ENCODE peak calls at places on chromosomes 3 and 15, in eight cellular contexts. One of them, this sample, is unnamed.

GRCh38 chr3:132569580-132569979 is 27.5 kb upstream of the ACKR4 start:
- DNase-seq in lower lobe of right lung: no peak
- DNase-seq in foreskin fibroblast: no peak
- DNase-seq in effector memory CD4-positive, alpha-beta T cell: no peak
- DNase-seq in cardiac fibroblast: peak
- DNase-seq in aorta: no peak
- DNase-seq in trophoblast cell: no peak
- DNase-seq in fibroblast of mammary gland: no peak
- DNase-seq in this sample: no peak

GRCh38 chr3:12143949-12144504 is 14.7 kb downstream of the TIMP4 start:
- DNase-seq in lower lobe of right lung: peak
- DNase-seq in foreskin fibroblast: peak
- DNase-seq in effector memory CD4-positive, alpha-beta T cell: no peak
- DNase-seq in cardiac fibroblast: peak
- DNase-seq in aorta: peak
- DNase-seq in trophoblast cell: no peak
- DNase-seq in fibroblast of mammary gland: peak
- DNase-seq in this sample: peak

GRCh38 chr3:74651239-74651638 is 36.8 kb upstream of the CNTN3 start:
- DNase-seq in lower lobe of right lung: no peak
- DNase-seq in foreskin fibroblast: peak
- DNase-seq in effector memory CD4-positive, alpha-beta T cell: no peak
- DNase-seq in cardiac fibroblast: peak
- DNase-seq in aorta: no peak
- DNase-seq in trophoblast cell: no peak
- DNase-seq in fibroblast of mammary gland: peak
- DNase-seq in this sample: no peak

GRCh38 chr15:59005579-59005978 is 18.1 kb downstream of the RNF111 start:
- DNase-seq in lower lobe of right lung: no peak
- DNase-seq in foreskin fibroblast: no peak
- DNase-seq in effector memory CD4-positive, alpha-beta T cell: no peak
- DNase-seq in cardiac fibroblast: no peak
- DNase-seq in aorta: no peak
- DNase-seq in trophoblast cell: no peak
- DNase-seq in fibroblast of mammary gland: no peak
- DNase-seq in this sample: no peak

GRCh38 chr3:53238051-53238850 is 17.6 kb downstream of the TKT start:
- DNase-seq in lower lobe of right lung: no peak
- DNase-seq in foreskin fibroblast: peak
- DNase-seq in effector memory CD4-positive, alpha-beta T cell: no peak
- DNase-seq in cardiac fibroblast: peak
- DNase-seq in aorta: no peak
- DNase-seq in trophoblast cell: peak
- DNase-seq in fibroblast of mammary gland: peak
- DNase-seq in this sample: peak

GRCh38 chr3:170802164-170803151 is 67.5 kb downstream of the RPL22L1 start:
- DNase-seq in lower lobe of right lung: no peak
- DNase-seq in foreskin fibroblast: peak
- DNase-seq in effector memory CD4-positive, alpha-beta T cell: no peak
- DNase-seq in cardiac fibroblast: peak
- DNase-seq in aorta: no peak
- DNase-seq in trophoblast cell: no peak
- DNase-seq in fibroblast of mammary gland: peak
- DNase-seq in this sample: peak

GRCh38 chr15:88704791-88705768 is 66.3 kb downstream of the ISG20 start:
- DNase-seq in lower lobe of right lung: no peak
- DNase-seq in foreskin fibroblast: peak
- DNase-seq in effector memory CD4-positive, alpha-beta T cell: no peak
- DNase-seq in cardiac fibroblast: peak
- DNase-seq in aorta: peak
- DNase-seq in trophoblast cell: no peak
- DNase-seq in fibroblast of mammary gland: peak
- DNase-seq in this sample: no peak

GRCh38 chr3:194689493-194689901 is 3.8 kb downstream of the FAM43A start:
- DNase-seq in lower lobe of right lung: no peak
- DNase-seq in foreskin fibroblast: peak
- DNase-seq in effector memory CD4-positive, alpha-beta T cell: no peak
- DNase-seq in cardiac fibroblast: peak
- DNase-seq in aorta: no peak
- DNase-seq in trophoblast cell: no peak
- DNase-seq in fibroblast of mammary gland: peak
- DNase-seq in this sample: peak

GRCh38 chr3:5568451-5568850 is 380.9 kb downstream of the EDEM1 start:
- DNase-seq in lower lobe of right lung: no peak
- DNase-seq in foreskin fibroblast: no peak
- DNase-seq in effector memory CD4-positive, alpha-beta T cell: no peak
- DNase-seq in cardiac fibroblast: no peak
- DNase-seq in aorta: no peak
- DNase-seq in trophoblast cell: peak
- DNase-seq in fibroblast of mammary gland: no peak
- DNase-seq in this sample: no peak

GRCh38 chr15:68205949-68206539 is 912 bp upstream of the CALML4 start:
- DNase-seq in lower lobe of right lung: peak
- DNase-seq in foreskin fibroblast: no peak
- DNase-seq in effector memory CD4-positive, alpha-beta T cell: no peak
- DNase-seq in cardiac fibroblast: no peak
- DNase-seq in aorta: no peak
- DNase-seq in trophoblast cell: no peak
- DNase-seq in fibroblast of mammary gland: no peak
- DNase-seq in this sample: no peak

GRCh38 chr15:85407421-85408269 is 27.2 kb downstream of the AKAP13 start:
- DNase-seq in lower lobe of right lung: no peak
- DNase-seq in foreskin fibroblast: peak
- DNase-seq in effector memory CD4-positive, alpha-beta T cell: no peak
- DNase-seq in cardiac fibroblast: peak
- DNase-seq in aorta: no peak
- DNase-seq in trophoblast cell: peak
- DNase-seq in fibroblast of mammary gland: peak
- DNase-seq in this sample: peak
- H3K4me3 ChIP-seq in lower lobe of right lung: no peak
- H3K4me3 ChIP-seq in foreskin fibroblast: no peak
- H3K4me3 ChIP-seq in effector memory CD4-positive, alpha-beta T cell: no peak
- H3K4me3 ChIP-seq in cardiac fibroblast: no peak
- H3K4me3 ChIP-seq in aorta: no peak
- H3K4me3 ChIP-seq in trophoblast cell: no peak
- H3K4me3 ChIP-seq in fibroblast of mammary gland: no peak
- H3K4me3 ChIP-seq in this sample: no peak

GRCh38 chr3:46629571-46630517 is 17.5 kb downstream of the FAM240A start:
- DNase-seq in lower lobe of right lung: peak
- DNase-seq in foreskin fibroblast: peak
- DNase-seq in effector memory CD4-positive, alpha-beta T cell: peak
- DNase-seq in cardiac fibroblast: peak
- DNase-seq in aorta: peak
- DNase-seq in trophoblast cell: peak
- DNase-seq in fibroblast of mammary gland: peak
- DNase-seq in this sample: no peak
- H3K4me3 ChIP-seq in lower lobe of right lung: peak
- H3K4me3 ChIP-seq in foreskin fibroblast: peak
- H3K4me3 ChIP-seq in effector memory CD4-positive, alpha-beta T cell: peak
- H3K4me3 ChIP-seq in cardiac fibroblast: peak
- H3K4me3 ChIP-seq in aorta: no peak
- H3K4me3 ChIP-seq in trophoblast cell: peak
- H3K4me3 ChIP-seq in fibroblast of mammary gland: peak
- H3K4me3 ChIP-seq in this sample: peak

GRCh38 chr3:146189519-146190173 is 28.7 kb upstream of the PLOD2 start:
- DNase-seq in lower lobe of right lung: no peak
- DNase-seq in foreskin fibroblast: no peak
- DNase-seq in effector memory CD4-positive, alpha-beta T cell: no peak
- DNase-seq in cardiac fibroblast: peak
- DNase-seq in aorta: no peak
- DNase-seq in trophoblast cell: peak
- DNase-seq in fibroblast of mammary gland: peak
- DNase-seq in this sample: no peak
- H3K4me3 ChIP-seq in lower lobe of right lung: no peak
- H3K4me3 ChIP-seq in foreskin fibroblast: no peak
- H3K4me3 ChIP-seq in effector memory CD4-positive, alpha-beta T cell: no peak
- H3K4me3 ChIP-seq in cardiac fibroblast: no peak
- H3K4me3 ChIP-seq in aorta: no peak
- H3K4me3 ChIP-seq in trophoblast cell: no peak
- H3K4me3 ChIP-seq in fibroblast of mammary gland: no peak
- H3K4me3 ChIP-seq in this sample: no peak

GRCh38 chr3:184568918-184569829 is 7.6 kb downstream of the EPHB3 start:
- DNase-seq in lower lobe of right lung: peak
- DNase-seq in foreskin fibroblast: peak
- DNase-seq in effector memory CD4-positive, alpha-beta T cell: no peak
- DNase-seq in cardiac fibroblast: peak
- DNase-seq in aorta: peak
- DNase-seq in trophoblast cell: no peak
- DNase-seq in fibroblast of mammary gland: peak
- DNase-seq in this sample: peak
- H3K4me3 ChIP-seq in lower lobe of right lung: peak
- H3K4me3 ChIP-seq in foreskin fibroblast: peak
- H3K4me3 ChIP-seq in effector memory CD4-positive, alpha-beta T cell: peak
- H3K4me3 ChIP-seq in cardiac fibroblast: peak
- H3K4me3 ChIP-seq in aorta: peak
- H3K4me3 ChIP-seq in trophoblast cell: no peak
- H3K4me3 ChIP-seq in fibroblast of mammary gland: peak
- H3K4me3 ChIP-seq in this sample: peak

GRCh38 chr15:82197734-82198594 is 64.6 kb downstream of the EFL1 start:
- DNase-seq in lower lobe of right lung: no peak
- DNase-seq in foreskin fibroblast: peak
- DNase-seq in effector memory CD4-positive, alpha-beta T cell: peak
- DNase-seq in cardiac fibroblast: peak
- DNase-seq in aorta: no peak
- DNase-seq in trophoblast cell: peak
- DNase-seq in fibroblast of mammary gland: peak
- DNase-seq in this sample: no peak

DNA sequence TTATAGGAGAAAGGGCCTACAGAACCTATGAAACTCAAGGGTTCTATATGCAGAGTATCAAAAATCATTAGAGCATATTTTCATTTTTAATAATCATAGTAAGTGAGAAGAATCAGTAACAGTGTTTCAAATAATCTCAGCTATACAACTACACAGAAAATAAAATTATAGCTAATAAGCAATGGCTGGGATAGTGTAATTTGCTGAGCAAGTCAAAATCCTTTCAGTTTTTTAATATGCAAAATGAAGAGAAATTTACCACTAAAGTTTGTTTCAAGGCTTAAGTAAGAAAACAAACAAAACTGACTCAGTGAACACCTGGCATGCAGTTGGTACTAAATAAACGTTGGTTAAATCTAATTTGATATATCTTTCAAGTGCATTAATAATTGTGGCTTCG is 66.2 kb downstream of the EFL1 start:
- DNase-seq in lower lobe of right lung: no peak
- DNase-seq in foreskin fibroblast: no peak
- DNase-seq in effector memory CD4-positive, alpha-beta T cell: no peak
- DNase-seq in cardiac fibroblast: no peak
- DNase-seq in aorta: no peak
- DNase-seq in trophoblast cell: no peak
- DNase-seq in fibroblast of mammary gland: no peak
- DNase-seq in this sample: no peak
- H3K4me3 ChIP-seq in lower lobe of right lung: no peak
- H3K4me3 ChIP-seq in foreskin fibroblast: no peak
- H3K4me3 ChIP-seq in effector memory CD4-positive, alpha-beta T cell: no peak
- H3K4me3 ChIP-seq in cardiac fibroblast: no peak
- H3K4me3 ChIP-seq in aorta: no peak
- H3K4me3 ChIP-seq in trophoblast cell: no peak
- H3K4me3 ChIP-seq in fibroblast of mammary gland: no peak
- H3K4me3 ChIP-seq in this sample: no peak

DNA sequence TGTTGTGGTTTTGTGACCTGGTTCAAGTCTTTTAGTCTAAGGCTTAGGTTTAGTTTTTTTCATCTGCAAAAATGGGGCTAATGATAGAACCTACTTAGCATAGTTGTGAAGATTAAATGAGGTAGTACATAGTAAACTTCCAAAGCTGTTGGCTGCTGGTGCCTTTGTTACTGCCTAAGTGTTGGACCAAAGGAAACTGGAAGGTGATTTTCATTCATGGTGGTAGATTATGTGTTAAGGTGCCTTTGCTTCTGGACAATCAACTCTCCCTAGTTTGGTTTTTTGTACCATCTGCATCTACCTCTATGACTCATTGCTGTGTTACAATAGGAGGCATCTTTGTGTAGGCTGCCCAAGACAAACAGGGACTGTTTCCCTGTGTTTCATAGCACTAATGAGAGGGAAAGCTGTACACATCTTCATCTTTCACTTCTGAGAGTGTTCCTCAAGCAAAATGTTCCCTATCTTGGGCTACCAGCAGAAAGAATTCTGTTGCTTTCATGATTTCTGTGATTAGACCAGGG is 3.2 kb downstream of the MAP2K1 start:
- DNase-seq in lower lobe of right lung: no peak
- DNase-seq in foreskin fibroblast: no peak
- DNase-seq in effector memory CD4-positive, alpha-beta T cell: no peak
- DNase-seq in cardiac fibroblast: peak
- DNase-seq in aorta: no peak
- DNase-seq in trophoblast cell: no peak
- DNase-seq in fibroblast of mammary gland: peak
- DNase-seq in this sample: no peak
- H3K4me3 ChIP-seq in lower lobe of right lung: no peak
- H3K4me3 ChIP-seq in foreskin fibroblast: no peak
- H3K4me3 ChIP-seq in effector memory CD4-positive, alpha-beta T cell: peak
- H3K4me3 ChIP-seq in cardiac fibroblast: no peak
- H3K4me3 ChIP-seq in aorta: no peak
- H3K4me3 ChIP-seq in trophoblast cell: no peak
- H3K4me3 ChIP-seq in fibroblast of mammary gland: no peak
- H3K4me3 ChIP-seq in this sample: no peak

DNA sequence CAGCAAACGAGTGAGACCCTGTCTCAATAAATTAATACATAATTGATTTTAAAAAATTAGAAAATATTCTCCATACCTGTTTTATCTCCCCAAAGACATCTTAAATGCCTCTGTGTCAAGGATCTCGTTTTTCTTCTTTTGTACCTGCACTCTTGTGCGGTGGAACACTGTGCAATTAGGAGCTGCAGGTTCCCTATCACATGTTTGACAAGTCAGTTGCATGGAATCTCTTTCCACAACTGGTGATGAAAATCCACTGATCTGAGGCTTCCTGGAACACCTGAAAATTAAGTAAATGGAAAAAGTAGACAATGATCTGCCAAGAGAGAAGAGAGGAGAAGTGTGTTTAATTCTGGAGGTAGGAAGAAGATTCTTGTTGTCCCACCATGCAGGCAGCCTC is 3.0 kb upstream of the SNX22 start:
- DNase-seq in lower lobe of right lung: no peak
- DNase-seq in foreskin fibroblast: no peak
- DNase-seq in effector memory CD4-positive, alpha-beta T cell: no peak
- DNase-seq in cardiac fibroblast: no peak
- DNase-seq in aorta: no peak
- DNase-seq in trophoblast cell: peak
- DNase-seq in fibroblast of mammary gland: no peak
- DNase-seq in this sample: no peak
- H3K4me3 ChIP-seq in lower lobe of right lung: no peak
- H3K4me3 ChIP-seq in foreskin fibroblast: no peak
- H3K4me3 ChIP-seq in effector memory CD4-positive, alpha-beta T cell: no peak
- H3K4me3 ChIP-seq in cardiac fibroblast: no peak
- H3K4me3 ChIP-seq in aorta: no peak
- H3K4me3 ChIP-seq in trophoblast cell: no peak
- H3K4me3 ChIP-seq in fibroblast of mammary gland: no peak
- H3K4me3 ChIP-seq in this sample: no peak